ENCODE peak calls at places on chromosomes 11 and 22, in five cellular contexts. Y, T, W, E and I are unnamed samples.

GRCh38 chr11:14320020-14320419 is 39.0 kb downstream of the RRAS2 start:
- DNase-seq in Y (no peak), T (no peak), W (no peak), E (no peak), I (no peak)

GRCh38 chr11:57082125-57082524 is 93.4 kb downstream of the OR5AK2 start:
- DNase-seq in Y (no peak), T (no peak), W (no peak), E (no peak), I (no peak)

GRCh38 chr22:23219787-23220484 is 39.6 kb downstream of the BCR start:
- DNase-seq in Y (no peak), T (no peak), W (no peak), E (no peak), I (no peak)

GRCh38 chr11:85634747-85635146 is 6.4 kb downstream of the TMEM126B start:
- DNase-seq in Y (no peak), T (no peak), W (peak; percentile 11), E (no peak), I (no peak)

GRCh38 chr22:22720724-22721261 is 76.4 kb downstream of the GGTLC2 start:
- DNase-seq in Y (no peak), T (no peak), W (no peak), E (no peak), I (no peak)

GRCh38 chr11:78158987-78159662 is 19.7 kb upstream of the ALG8 start:
- DNase-seq in Y (no peak), T (no peak), W (no peak), E (no peak), I (no peak)

GRCh38 chr11:121563003-121563402 is 110.2 kb upstream of the SORL1-AS1 start:
- DNase-seq in Y (no peak), T (no peak), W (no peak), E (no peak), I (no peak)

GRCh38 chr22:44894321-44894720 is 115.5 kb downstream of the PHF21B start:
- DNase-seq in Y (no peak), T (no peak), W (no peak), E (no peak), I (no peak)

GRCh38 chr11:46526489-46527215 is 67.2 kb downstream of the AMBRA1 start:
- DNase-seq in Y (no peak), T (no peak), W (no peak), E (no peak), I (no peak)

GRCh38 chr11:112511271-112511670 is 250.6 kb upstream of the PLET1 start:
- DNase-seq in Y (no peak), T (no peak), W (no peak), E (no peak), I (no peak)

GRCh38 chr11:57072640-57073039 is 83.9 kb downstream of the OR5AK2 start:
- DNase-seq in Y (no peak), T (peak; percentile 2), W (no peak), E (no peak), I (no peak)

GRCh38 chr11:8356731-8357504 is 93.2 kb upstream of the LMO1 start:
- DNase-seq in Y (no peak), T (no peak), W (no peak), E (no peak), I (no peak)

GRCh38 chr11:124760205-124760652 is 1.9 kb downstream of the ESAM start:
- DNase-seq in Y (no peak), T (no peak), W (no peak), E (no peak), I (no peak)

GRCh38 chr11:975824-976223 is 50.2 kb downstream of the AP2A2 start:
- DNase-seq in Y (peak; percentile 33), T (no peak), W (peak; percentile 44), E (peak; percentile 56), I (peak; percentile 28)

GRCh38 chr11:65383778-65384177 is 1.3 kb upstream of the SLC25A45 start:
- DNase-seq in Y (no peak), T (no peak), W (peak; percentile 87), E (no peak), I (no peak)

GRCh38 chr11:64887757-64888405 is 9.5 kb upstream of the EHD1 start:
- DNase-seq in Y (peak; percentile 56), T (peak; percentile 39), W (peak; percentile 46), E (peak; percentile 91), I (peak; percentile 84)

GRCh38 chr11:117052196-117053149 is 45.8 kb downstream of the SIK3 start:
- DNase-seq in Y (no peak), T (no peak), W (no peak), E (no peak), I (no peak)

GRCh38 chr11:120337896-120338840 is 2.0 kb downstream of the ARHGEF12 start:
- DNase-seq in Y (no peak), T (no peak), W (peak; percentile 27), E (no peak), I (no peak)

GRCh38 chr22:32870474-32870873 is 69.0 kb downstream of the TIMP3 start:
- DNase-seq in Y (no peak), T (no peak), W (no peak), E (no peak), I (no peak)

GRCh38 chr22:41998361-41999261 is at the start of gene WBP2NL:
- DNase-seq in Y (no peak), T (no peak), W (no peak), E (peak; percentile 78), I (peak; percentile 92)

GRCh38 chr11:14374922-14375630 is 16.1 kb upstream of the RRAS2 start:
- DNase-seq in Y (no peak), T (no peak), W (no peak), E (no peak), I (no peak)

GRCh38 chr11:118531597-118532084 is 649 bp downstream of the TMEM25 start:
- DNase-seq in Y (no peak), T (no peak), W (peak; percentile 12), E (peak; percentile 27), I (peak; percentile 78)

GRCh38 chr11:95505927-95506426 is 275.0 kb upstream of the SESN3 start:
- DNase-seq in Y (no peak), T (no peak), W (no peak), E (no peak), I (no peak)

GRCh38 chr22:22079404-22080148 is 97.0 kb upstream of the TOP3B start:
- DNase-seq in Y (no peak), T (no peak), W (no peak), E (no peak), I (no peak)

GRCh38 chr22:35376728-35377472 is 4.0 kb upstream of the HMOX1 start:
- DNase-seq in Y (peak; percentile 94), T (peak; percentile 83), W (peak; percentile 92), E (peak; percentile 87), I (peak; percentile 41)

GRCh38 chr22:41021039-41021654 is 70.0 kb downstream of the RBX1 start:
- DNase-seq in Y (no peak), T (no peak), W (no peak), E (no peak), I (no peak)

GRCh38 chr11:132054822-132055221 is 684.4 kb downstream of the NTM start:
- DNase-seq in Y (no peak), T (no peak), W (no peak), E (no peak), I (no peak)

GRCh38 chr11:86760577-86760976 is 39.8 kb upstream of the PRSS23 start:
- DNase-seq in Y (no peak), T (no peak), W (no peak), E (no peak), I (no peak)

GRCh38 chr11:19079643-19080440 is 19.3 kb upstream of the MRGPRX2 start:
- DNase-seq in Y (no peak), T (peak; percentile 47), W (no peak), E (no peak), I (no peak)

GRCh38 chr22:44693756-44694155 is 8.2 kb upstream of the PRR5 start:
- DNase-seq in Y (no peak), T (no peak), W (no peak), E (no peak), I (peak; percentile 52)

GRCh38 chr11:69216609-69217008 is 60.9 kb downstream of the SMIM38 start:
- DNase-seq in Y (no peak), T (no peak), W (no peak), E (no peak), I (no peak)

DNA sequence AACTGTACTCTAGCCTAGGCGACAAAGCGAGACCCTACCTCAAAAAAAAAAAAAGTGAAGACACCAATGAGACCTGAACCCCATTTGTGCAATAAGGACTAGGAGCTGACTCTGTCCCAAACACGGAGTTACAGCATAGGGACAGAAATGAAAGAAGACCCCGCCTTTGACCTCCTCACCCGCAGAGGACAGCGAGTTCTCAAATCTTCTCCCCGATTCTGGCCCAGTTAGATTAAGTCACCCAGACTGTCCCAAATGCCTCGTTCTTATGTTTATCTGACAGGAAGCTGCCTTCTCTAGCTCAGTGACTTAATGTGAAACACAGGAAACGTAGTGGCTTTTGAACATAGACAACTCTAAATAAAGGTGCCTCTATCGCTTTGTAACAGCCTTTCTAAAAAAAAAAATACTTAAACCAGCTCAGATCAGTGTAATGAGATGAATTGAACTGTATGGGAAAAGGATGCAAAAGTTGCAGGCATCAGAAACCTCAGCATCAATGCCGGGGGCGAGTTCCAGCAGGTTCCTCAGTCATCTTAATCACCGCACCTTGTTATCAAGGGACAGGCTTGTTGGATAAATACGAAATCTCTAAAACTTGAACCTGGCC is 10.6 kb downstream of the MYH9 start:
- DNase-seq in Y (no peak), T (no peak), W (no peak), E (no peak), I (no peak)
- TF ChIP-seq JUND in Y (no peak), T (no peak), W (no peak), E (no peak), I (no peak)

DNA sequence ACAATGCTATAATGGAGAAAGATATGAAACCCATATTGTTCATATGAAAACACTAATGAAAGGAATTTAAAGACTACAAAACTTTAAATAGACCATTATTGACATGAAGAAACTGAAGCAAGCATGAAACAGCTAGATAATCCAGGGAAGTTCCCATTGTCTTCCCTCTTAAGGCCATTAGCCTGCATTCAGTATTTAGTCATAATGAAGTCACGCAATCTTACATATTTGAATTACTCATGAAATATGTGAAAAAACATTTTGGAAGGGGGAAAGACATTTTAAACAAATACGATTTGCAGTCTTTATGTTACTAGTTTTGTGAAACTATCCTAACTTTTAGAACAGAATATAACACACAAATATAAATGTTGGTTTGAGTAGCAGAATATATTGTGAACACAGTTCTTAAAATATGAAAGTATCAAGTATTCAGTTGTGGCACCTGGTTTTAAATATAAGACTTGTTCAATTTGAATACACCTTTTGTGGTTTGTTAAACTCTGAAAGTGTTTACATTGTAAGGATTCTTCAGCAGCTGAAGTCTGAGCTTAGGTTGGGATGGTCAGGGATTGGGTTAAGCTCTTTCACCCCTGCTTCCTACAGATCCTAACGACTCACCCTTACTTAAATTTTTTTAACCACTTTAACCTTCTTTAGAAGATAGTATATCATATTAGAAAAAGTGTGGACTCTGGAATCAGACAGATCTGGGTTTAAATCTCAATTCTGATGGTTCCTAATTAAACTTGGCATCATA is 500.3 kb upstream of the TENM4 start:
- DNase-seq in Y (no peak), T (no peak), W (no peak), E (no peak), I (no peak)
- TF ChIP-seq JUND in Y (no peak), T (no peak), W (no peak), E (no peak), I (no peak)

GRCh38 chr11:104694259-104695070 is 203.8 kb downstream of the CASP12 start:
- DNase-seq in Y (no peak), T (no peak), W (no peak), E (no peak), I (no peak)
- TF ChIP-seq JUND in Y (no peak), T (no peak), W (no peak), E (no peak), I (no peak)

DNA sequence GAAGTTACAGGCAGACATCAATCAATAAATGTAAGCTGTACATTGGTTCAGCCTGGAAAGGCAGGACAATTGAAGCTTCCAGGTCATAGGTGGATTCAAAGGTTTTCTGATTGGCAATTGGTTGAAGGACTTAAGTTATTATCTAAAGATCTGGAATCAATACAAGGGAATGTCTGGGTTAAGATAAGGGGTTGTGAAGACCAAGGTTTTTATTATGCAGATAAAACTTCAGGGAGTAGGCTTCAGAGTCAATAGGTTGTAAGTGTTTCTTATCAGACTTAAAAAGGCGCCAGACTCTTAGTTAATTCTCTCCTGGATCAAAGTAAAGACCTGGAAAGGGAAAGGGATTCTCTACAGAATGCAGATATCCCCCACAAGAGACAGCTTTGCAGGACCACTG is 935.4 kb downstream of the TBC1D22A start:
- DNase-seq in Y (no peak), T (no peak), W (no peak), E (no peak), I (no peak)
- TF ChIP-seq JUND in Y (no peak), T (no peak), W (no peak), E (no peak), I (no peak)